ENCODE peak calls at places on chromosomes 4 and X, in nine cellular contexts. K is fibroblast of lung, S is OCI-LY7, C is GM23248, D is GM23338, P is IMR-90, Q is mammary epithelial cell, Y is hepatocyte, G is A549. W is an unnamed sample.

GRCh38 chrX:107775000-107775733 is 420 bp downstream of the TSC22D3 start:
- DNase-seq in K (no peak), S (no peak), C (no peak), D (peak; percentile 16), P (no peak), Q (no peak), Y (peak; percentile 26), G (no peak), W (no peak)

GRCh38 chr4:108166038-108166437 is 2.7 kb downstream of the LEF1 start:
- DNase-seq in K (no peak), S (peak; percentile 48), C (no peak), D (peak; percentile 32), P (no peak), Q (no peak), Y (no peak), G (no peak), W (peak; percentile 33)

GRCh38 chr4:38869511-38869910 is 1.9 kb downstream of the FAM114A1 start:
- DNase-seq in K (no peak), S (no peak), C (peak; percentile 68), D (no peak), P (no peak), Q (no peak), Y (no peak), G (no peak), W (no peak)

GRCh38 chr4:38717604-38718003 is 53.6 kb downstream of the KLF3 start:
- DNase-seq in K (peak; percentile 14), S (no peak), C (peak; percentile 89), D (no peak), P (peak; percentile 31), Q (peak; percentile 66), Y (no peak), G (no peak), W (no peak)

GRCh38 chr4:70728096-70728495 is 6.3 kb downstream of the RUFY3 start:
- DNase-seq in K (peak; percentile 44), S (no peak), C (no peak), D (no peak), P (no peak), Q (no peak), Y (no peak), G (no peak), W (no peak)

GRCh38 chr4:95250544-95251137 is 298.1 kb downstream of the UNC5C start:
- DNase-seq in K (no peak), S (no peak), C (no peak), D (no peak), P (no peak), Q (peak; percentile 81), Y (peak; percentile 31), G (no peak), W (no peak)

GRCh38 chr4:146132445-146132844 is 43.1 kb upstream of the LSM6 start:
- DNase-seq in K (no peak), S (no peak), C (peak; percentile 6), D (no peak), P (no peak), Q (peak; percentile 72), Y (no peak), G (no peak), W (peak; percentile 23)

GRCh38 chrX:24498181-24498580 is 33.1 kb downstream of the PDK3 start:
- DNase-seq in K (peak; percentile 1), S (no peak), C (peak; percentile 2), D (peak; percentile 10), P (no peak), Q (no peak), Y (peak; percentile 26), G (peak; percentile 51), W (peak; percentile 57)

GRCh38 chr4:113397114-113397701 is 347.8 kb downstream of the ANK2 start:
- DNase-seq in K (peak; percentile 70), S (no peak), C (peak; percentile 76), D (no peak), P (peak; percentile 82), Q (no peak), Y (peak; percentile 36), G (no peak), W (no peak)

GRCh38 chrX:151476597-151476996 is 79.6 kb downstream of the VMA21 start:
- DNase-seq in K (no peak), S (no peak), C (no peak), D (peak; percentile 65), P (no peak), Q (no peak), Y (no peak), G (no peak), W (no peak)

GRCh38 chr4:88219099-88219498 is 60.7 kb upstream of the ABCG2 start:
- DNase-seq in K (peak; percentile 76), S (peak; percentile 72), C (peak; percentile 76), D (peak; percentile 76), P (peak; percentile 56), Q (peak; percentile 34), Y (peak; percentile 70), G (peak; percentile 45), W (peak; percentile 61)

GRCh38 chr4:140243345-140243753 is 89.4 kb upstream of the MAML3 start:
- DNase-seq in K (no peak), S (peak; percentile 63), C (no peak), D (no peak), P (no peak), Q (no peak), Y (peak; percentile 76), G (no peak), W (no peak)

GRCh38 chr4:176044589-176044951 is 21.1 kb upstream of the WDR17 start:
- DNase-seq in K (peak; percentile 49), S (no peak), C (peak; percentile 27), D (no peak), P (peak; percentile 8), Q (no peak), Y (peak; percentile 8), G (no peak), W (no peak)

GRCh38 chrX:153884136-153885076 is 1.6 kb downstream of the L1CAM start:
- DNase-seq in K (no peak), S (no peak), C (no peak), D (peak; percentile 46), P (no peak), Q (peak; percentile 31), Y (no peak), G (peak; percentile 59), W (no peak)

GRCh38 chrX:17242470-17242869 is 132.5 kb upstream of the NHS start:
- DNase-seq in K (peak; percentile 69), S (peak; percentile 21), C (peak; percentile 52), D (peak; percentile 62), P (peak; percentile 55), Q (peak; percentile 43), Y (peak; percentile 62), G (peak; percentile 55), W (peak; percentile 31)

GRCh38 chr4:140861359-140862181 is 105.4 kb upstream of the TBC1D9 start:
- DNase-seq in K (peak; percentile 93), S (peak; percentile 83), C (peak; percentile 84), D (peak; percentile 83), P (peak; percentile 91), Q (peak; percentile 56), Y (peak; percentile 88), G (peak; percentile 80), W (peak; percentile 77)

GRCh38 chrX:95885074-95885473 is 799.6 kb upstream of the DIAPH2 start:
- DNase-seq in K (peak; percentile 97), S (no peak), C (no peak), D (no peak), P (no peak), Q (peak; percentile 5), Y (peak; percentile 42), G (no peak), W (no peak)

GRCh38 chr4:11005321-11005720 is 320.8 kb upstream of the CLNK start:
- DNase-seq in K (no peak), S (peak; percentile 10), C (no peak), D (no peak), P (no peak), Q (no peak), Y (no peak), G (no peak), W (peak; percentile 66)

DNA sequence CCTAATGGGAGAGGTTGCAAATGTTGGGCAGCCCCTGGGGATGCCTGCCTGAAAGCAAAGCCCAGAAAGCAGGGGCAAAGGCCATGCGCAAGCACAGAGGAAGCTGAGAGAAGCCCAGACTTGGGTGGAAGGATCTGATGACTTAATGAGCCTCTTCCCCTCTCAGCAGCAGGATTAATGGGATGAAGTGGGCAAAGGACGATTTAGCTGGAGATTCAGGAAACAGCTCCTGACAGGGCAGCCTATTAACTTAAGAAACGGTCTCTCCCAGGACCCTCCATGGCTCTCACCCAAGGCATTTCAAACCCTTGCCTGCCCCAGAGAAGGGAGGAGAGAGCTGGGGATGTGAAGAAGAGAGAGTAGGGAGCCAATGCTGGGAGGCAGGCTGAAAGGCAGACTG is 107.4 kb downstream of the EFNB1 start:
- DNase-seq in K (no peak), S (no peak), C (no peak), D (no peak), P (no peak), Q (no peak), Y (no peak), G (no peak), W (no peak)
- H3K4me2 ChIP-seq in K (peak overlapping the region; percentile 25), S (no peak overlapping the region), C (no peak overlapping the region), D (no peak overlapping the region), P (no peak overlapping the region), Q (no peak overlapping the region), Y (no peak overlapping the region), G (no peak overlapping the region), W (no peak overlapping the region)

GRCh38 chrX:27680726-27681125 is 90.6 kb downstream of the DCAF8L2 start:
- DNase-seq in K (peak; percentile 9), S (no peak), C (peak; percentile 0), D (no peak), P (peak; percentile 56), Q (peak; percentile 5), Y (no peak), G (no peak), W (no peak)
- H3K4me3 ChIP-seq in K (no peak overlapping the region), S (no peak overlapping the region), C (no peak overlapping the region), D (no peak overlapping the region), P (no peak overlapping the region), Q (no peak overlapping the region), Y (no peak overlapping the region), G (no peak overlapping the region), W (no peak overlapping the region)

GRCh38 chr4:150130953-150131352 is 52.7 kb downstream of the DCLK2 start:
- DNase-seq in K (peak; percentile 89), S (no peak), C (peak; percentile 82), D (no peak), P (peak; percentile 83), Q (no peak), Y (no peak), G (no peak), W (no peak)
- H3K4me2 ChIP-seq in K (no peak overlapping the region), S (no peak overlapping the region), C (peak overlapping the region; percentile 17), D (no peak overlapping the region), P (no peak overlapping the region), Q (no peak overlapping the region), Y (no peak overlapping the region), G (peak overlapping the region; percentile 46), W (no peak overlapping the region)

DNA sequence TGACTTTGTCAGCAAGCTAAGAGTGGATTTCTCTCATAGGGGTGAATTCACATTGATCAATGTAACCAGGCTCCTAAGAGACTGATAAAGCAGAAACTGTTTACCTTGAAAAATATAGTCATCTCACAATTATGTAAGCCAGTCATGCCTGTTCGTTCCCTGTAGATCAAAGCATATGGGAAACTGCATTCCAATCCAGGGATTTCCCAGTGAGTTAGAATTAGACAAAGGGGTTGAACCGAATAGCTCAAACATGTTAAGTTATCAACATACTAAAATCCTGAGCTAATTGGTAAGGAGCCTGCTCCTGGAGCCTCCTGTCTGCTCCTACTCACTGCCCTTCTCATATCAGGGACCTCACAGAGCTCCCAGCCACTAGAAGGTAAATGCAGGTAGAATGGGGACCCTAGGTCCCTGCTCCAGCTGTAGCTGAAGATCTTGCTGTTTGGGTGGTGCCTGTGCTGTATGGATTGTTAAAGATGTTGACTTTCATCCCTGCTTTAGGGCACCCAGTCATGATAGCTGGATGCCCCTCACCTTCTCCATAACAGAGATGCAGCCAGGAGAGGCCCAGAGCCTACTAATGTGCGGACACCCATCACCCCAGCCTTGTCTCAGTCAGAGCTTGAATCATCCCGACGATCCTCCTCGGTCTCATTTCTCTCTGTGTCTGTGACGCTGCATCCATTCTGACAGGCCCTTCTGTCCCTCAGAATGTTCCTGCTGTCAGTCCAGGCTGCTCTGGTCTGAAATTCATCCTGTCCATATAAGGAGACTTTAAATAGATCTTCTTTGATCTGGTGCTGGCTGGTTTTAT is 341.6 kb upstream of the GATB start:
- DNase-seq in K (peak; percentile 9), S (no peak), C (peak; percentile 48), D (no peak), P (peak; percentile 92), Q (peak; percentile 84), Y (no peak), G (peak; percentile 38), W (no peak)
- H3K4me3 ChIP-seq in K (no peak overlapping the region), S (no peak overlapping the region), C (no peak overlapping the region), D (no peak overlapping the region), P (no peak overlapping the region), Q (no peak overlapping the region), Y (no peak overlapping the region), G (no peak overlapping the region), W (no peak overlapping the region)

W was measured in MM.1S.